ENCODE peak calls at places on chromosome 9, in eight cellular contexts. I is Peyer's patch, E is adrenal gland, T is transverse colon, X is A549, H is upper lobe of left lung, M is sigmoid colon, Y is suprapubic skin. J is an unnamed sample.

GRCh38 chr9:69466151-69466550 is 141.1 kb downstream of the ENTREP1 start:
- DNase-seq in I (no peak), E (no peak), T (no peak), X (no peak), H (no peak), M (no peak), Y (no peak), J (no peak)

GRCh38 chr9:72539824-72540347 is 18.5 kb downstream of the TMC1 start:
- DNase-seq in I (no peak), E (no peak), T (no peak), X (no peak), H (no peak), M (no peak), Y (no peak), J (no peak)

GRCh38 chr9:84493284-84493947 is 152.9 kb upstream of the SLC28A3 start:
- DNase-seq in I (no peak), E (no peak), T (no peak), X (no peak), H (no peak), M (peak), Y (no peak), J (no peak)

GRCh38 chr9:99731950-99732349 is 89.7 kb upstream of the NR4A3 start:
- DNase-seq in I (no peak), E (no peak), T (no peak), X (no peak), H (no peak), M (no peak), Y (no peak), J (no peak)

GRCh38 chr9:75083188-75083976 is 4.6 kb downstream of the NMRK1 start:
- DNase-seq in I (peak), E (no peak), T (peak), X (no peak), H (no peak), M (no peak), Y (no peak), J (no peak)

GRCh38 chr9:93126151-93126781 is 7.8 kb downstream of the NINJ1 start:
- DNase-seq in I (peak), E (peak), T (peak), X (no peak), H (peak), M (peak), Y (peak), J (no peak)

GRCh38 chr9:113343732-113344231 is 3.7 kb upstream of the WDR31 start:
- DNase-seq in I (peak), E (peak), T (peak), X (no peak), H (peak), M (peak), Y (peak), J (no peak)

GRCh38 chr9:89453452-89453851 is 44.5 kb downstream of the SEMA4D start:
- DNase-seq in I (no peak), E (no peak), T (no peak), X (no peak), H (no peak), M (no peak), Y (no peak), J (no peak)

GRCh38 chr9:124042168-124042775 is 30.7 kb downstream of the LHX2 start:
- DNase-seq in I (no peak), E (no peak), T (no peak), X (no peak), H (peak), M (peak), Y (no peak), J (no peak)

GRCh38 chr9:70112981-70113380 is 69.3 kb downstream of the MAMDC2 start:
- DNase-seq in I (no peak), E (no peak), T (no peak), X (no peak), H (no peak), M (no peak), Y (no peak), J (no peak)

GRCh38 chr9:91039125-91039834 is 237.7 kb downstream of the SYK start:
- DNase-seq in I (peak), E (no peak), T (no peak), X (no peak), H (no peak), M (no peak), Y (peak), J (no peak)

GRCh38 chr9:1460143-1460769 is 410.1 kb downstream of the DMRT2 start:
- DNase-seq in I (no peak), E (no peak), T (peak), X (peak), H (no peak), M (no peak), Y (no peak), J (no peak)

GRCh38 chr9:80028501-80028900 is 456.7 kb downstream of the TLE4 start:
- DNase-seq in I (no peak), E (no peak), T (no peak), X (no peak), H (no peak), M (peak), Y (no peak), J (no peak)

GRCh38 chr9:73541923-73542322 is 390.3 kb downstream of the ANXA1 start:
- DNase-seq in I (no peak), E (no peak), T (no peak), X (no peak), H (no peak), M (no peak), Y (no peak), J (no peak)

GRCh38 chr9:136379401-136379800 is 5.9 kb upstream of the CARD9 start:
- DNase-seq in I (no peak), E (no peak), T (no peak), X (no peak), H (peak), M (no peak), Y (no peak), J (no peak)

GRCh38 chr9:136379003-136379287 is 5.5 kb upstream of the CARD9 start:
- DNase-seq in I (no peak), E (no peak), T (no peak), X (no peak), H (no peak), M (no peak), Y (no peak), J (no peak)

GRCh38 chr9:136378171-136379002 is 4.9 kb upstream of the CARD9 start:
- DNase-seq in I (no peak), E (peak), T (no peak), X (no peak), H (peak), M (no peak), Y (no peak), J (no peak)

GRCh38 chr9:136376457-136376856 is 3.0 kb upstream of the CARD9 start:
- DNase-seq in I (no peak), E (no peak), T (no peak), X (no peak), H (peak), M (no peak), Y (no peak), J (no peak)

GRCh38 chr9:136377351-136378170 is 4.1 kb upstream of the CARD9 start:
- DNase-seq in I (no peak), E (no peak), T (no peak), X (no peak), H (peak), M (no peak), Y (no peak), J (no peak)
- TF ChIP-seq POLR2A in I (no peak), E (no peak), T (no peak), X (no peak), H (no peak), M (no peak), Y (no peak), J (no peak)

GRCh38 chr9:121598167-121599000 is 53.0 kb upstream of the DAB2IP start:
- DNase-seq in I (peak), E (peak), T (peak), X (no peak), H (peak), M (peak), Y (peak), J (no peak)

GRCh38 chr9:121599872-121600585 is 51.4 kb upstream of the DAB2IP start:
- DNase-seq in I (no peak), E (no peak), T (no peak), X (no peak), H (peak), M (no peak), Y (no peak), J (no peak)

GRCh38 chr9:121597693-121598166 is 53.7 kb upstream of the DAB2IP start:
- DNase-seq in I (no peak), E (no peak), T (no peak), X (no peak), H (no peak), M (no peak), Y (no peak), J (no peak)

GRCh38 chr9:121601234-121601633 is 50.2 kb upstream of the DAB2IP start:
- DNase-seq in I (no peak), E (no peak), T (no peak), X (no peak), H (no peak), M (no peak), Y (no peak), J (no peak)

GRCh38 chr9:121599186-121599871 is 52.1 kb upstream of the DAB2IP start:
- DNase-seq in I (no peak), E (peak), T (peak), X (peak), H (peak), M (peak), Y (no peak), J (no peak)
- TF ChIP-seq POLR2A in I (no peak), E (peak), T (no peak), X (peak), H (no peak), M (no peak), Y (no peak), J (no peak)

GRCh38 chr9:2620876-2621677 is 510 bp upstream of the VLDLR start:
- DNase-seq in I (peak), E (peak), T (peak), X (peak), H (peak), M (peak), Y (peak), J (peak)
- TF ChIP-seq POLR2A in I (no peak), E (no peak), T (no peak), X (peak), H (no peak), M (no peak), Y (no peak), J (no peak)

GRCh38 chr9:109416135-109416706 is 81.9 kb downstream of the PTPN3 start:
- DNase-seq in I (no peak), E (no peak), T (no peak), X (no peak), H (no peak), M (no peak), Y (no peak), J (no peak)
- TF ChIP-seq POLR2A in I (no peak), E (no peak), T (no peak), X (no peak), H (no peak), M (no peak), Y (no peak), J (no peak)

GRCh38 chr9:37163299-37163698 is 42.9 kb downstream of the ZCCHC7 start:
- DNase-seq in I (no peak), E (no peak), T (no peak), X (no peak), H (no peak), M (no peak), Y (no peak), J (no peak)
- TF ChIP-seq POLR2A in I (no peak), E (no peak), T (no peak), X (no peak), H (no peak), M (no peak), Y (no peak), J (no peak)

DNA sequence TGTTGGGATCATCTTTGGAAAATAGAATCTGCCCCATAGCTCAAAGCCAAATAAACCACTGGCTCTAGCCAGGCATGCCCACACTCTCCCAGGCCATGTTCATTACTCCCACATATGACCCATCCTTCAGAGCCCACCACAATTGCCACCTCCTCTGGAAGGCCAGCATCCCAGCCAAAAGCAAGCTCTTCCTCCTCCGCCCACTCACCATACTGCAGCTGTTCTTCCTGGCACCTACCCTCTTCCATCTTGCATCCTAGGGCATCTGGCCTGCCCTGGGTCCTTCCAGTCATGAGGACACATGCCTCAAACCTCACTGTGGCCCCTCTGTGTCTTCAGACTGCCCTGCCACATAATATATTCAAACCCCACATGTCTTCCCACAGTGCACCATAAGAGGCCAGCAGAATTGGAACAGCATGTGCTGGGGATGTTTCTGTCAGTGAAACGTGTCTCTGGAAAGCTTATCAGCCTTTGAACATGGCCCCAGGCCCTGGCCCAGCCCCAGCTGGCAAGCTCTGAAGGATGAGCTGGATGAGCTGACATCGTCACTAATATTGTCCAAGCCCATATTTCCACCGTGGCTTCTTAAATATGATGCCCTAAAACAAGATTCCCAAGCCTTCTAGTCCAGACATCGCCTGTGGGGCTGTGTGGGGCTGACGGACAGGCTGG is 230.8 kb downstream of the AGTPBP1 start:
- DNase-seq in I (no peak), E (no peak), T (no peak), X (no peak), H (peak), M (no peak), Y (no peak), J (no peak)
- TF ChIP-seq POLR2A in I (no peak), E (peak), T (no peak), X (no peak), H (no peak), M (no peak), Y (no peak), J (no peak)

DNA sequence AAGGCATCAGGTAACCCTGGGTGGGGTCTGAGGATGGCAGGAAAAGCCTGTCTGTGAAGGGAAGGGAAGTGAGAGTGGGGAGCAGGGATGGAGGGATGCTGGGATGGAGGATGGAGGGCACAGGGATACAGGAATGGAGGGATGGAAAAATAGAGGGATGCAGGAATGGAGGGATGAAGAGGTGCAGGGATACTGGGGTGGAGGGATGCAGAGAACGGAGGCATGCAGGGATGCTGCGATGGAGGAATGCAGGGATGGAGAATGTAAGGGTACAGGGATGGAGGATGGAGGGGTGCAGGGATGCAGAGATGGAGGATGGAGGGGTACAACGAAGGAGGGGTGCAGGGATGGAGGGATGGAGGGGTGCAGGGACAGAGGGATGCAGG is 9.1 kb downstream of the PTGES2 start:
- DNase-seq in I (no peak), E (no peak), T (peak), X (no peak), H (no peak), M (peak), Y (no peak), J (no peak)
- TF ChIP-seq POLR2A in I (no peak), E (no peak), T (no peak), X (no peak), H (no peak), M (no peak), Y (no peak), J (no peak)

GRCh38 chr9:136093995-136094881 is 851 bp downstream of the NACC2 start:
- DNase-seq in I (peak), E (peak), T (peak), X (peak), H (peak), M (peak), Y (no peak), J (peak)
- TF ChIP-seq POLR2A in I (peak), E (no peak), T (no peak), X (no peak), H (no peak), M (peak), Y (no peak), J (no peak)

GRCh38 chr9:126804696-126805545 is at the start of gene ZBTB43:
- DNase-seq in I (peak), E (peak), T (peak), X (peak), H (peak), M (peak), Y (peak), J (peak)
- TF ChIP-seq POLR2A in I (peak), E (peak), T (peak), X (peak), H (no peak), M (peak), Y (no peak), J (peak)